ENCODE peak calls at places on chromosomes 16 and 17, in nine cellular contexts. S, Z, K, J, W, T, R, U and C are unnamed samples.

GRCh38 chr17:13025687-13026086 is 7.9 kb upstream of the ELAC2 start:
- DNase-seq in S (no peak), Z (no peak), K (no peak), J (no peak), W (no peak), T (no peak), R (no peak), U (no peak), C (no peak)

GRCh38 chr16:22633794-22634193 is 123.1 kb downstream of the NPIPB5 start:
- DNase-seq in S (no peak), Z (no peak), K (no peak), J (no peak), W (no peak), T (no peak), R (no peak), U (no peak), C (no peak)

GRCh38 chr16:48687421-48688038 is 77.5 kb upstream of the N4BP1 start:
- DNase-seq in S (peak), Z (peak), K (peak), J (peak), W (peak), T (peak), R (peak), U (peak), C (peak)

GRCh38 chr17:78600181-78600651 is 23.0 kb upstream of the DNAH17 start:
- DNase-seq in S (no peak), Z (no peak), K (no peak), J (no peak), W (no peak), T (no peak), R (no peak), U (no peak), C (no peak)

GRCh38 chr17:79993390-79994221 is 42.1 kb downstream of the TBC1D16 start:
- DNase-seq in S (peak), Z (peak), K (peak), J (peak), W (peak), T (no peak), R (peak), U (peak), C (peak)

GRCh38 chr17:81234940-81235821 is 3.7 kb downstream of the TEPSIN start:
- DNase-seq in S (no peak), Z (peak), K (no peak), J (no peak), W (no peak), T (no peak), R (peak), U (no peak), C (no peak)

GRCh38 chr17:81120149-81120484 is 45.2 kb upstream of the PVALEF start:
- DNase-seq in S (no peak), Z (no peak), K (no peak), J (no peak), W (no peak), T (peak), R (no peak), U (no peak), C (no peak)

GRCh38 chr17:67335245-67335835 is 31.0 kb downstream of the PSMD12 start:
- DNase-seq in S (no peak), Z (no peak), K (no peak), J (no peak), W (no peak), T (no peak), R (no peak), U (no peak), C (no peak)

GRCh38 chr17:39928868-39929651 is 1.5 kb downstream of the LRRC3C start:
- DNase-seq in S (peak), Z (no peak), K (no peak), J (no peak), W (peak), T (no peak), R (no peak), U (no peak), C (peak)

GRCh38 chr17:47990962-47991731 is 20.2 kb downstream of the CDK5RAP3 start:
- DNase-seq in S (peak), Z (peak), K (no peak), J (no peak), W (no peak), T (no peak), R (no peak), U (no peak), C (no peak)

GRCh38 chr16:2964416-2965223 is 545 bp downstream of the KREMEN2 start:
- DNase-seq in S (no peak), Z (peak), K (peak), J (peak), W (no peak), T (peak), R (no peak), U (peak), C (no peak)

GRCh38 chr16:89357460-89357859 is 132.9 kb downstream of the ANKRD11 start:
- DNase-seq in S (no peak), Z (peak), K (no peak), J (peak), W (no peak), T (no peak), R (peak), U (no peak), C (no peak)

GRCh38 chr17:76972046-76972641 is 103.9 kb downstream of the MGAT5B start:
- DNase-seq in S (no peak), Z (peak), K (no peak), J (no peak), W (no peak), T (no peak), R (no peak), U (no peak), C (no peak)

GRCh38 chr16:85153656-85154091 is 41.4 kb upstream of the CIBAR2 start:
- DNase-seq in S (no peak), Z (no peak), K (no peak), J (no peak), W (no peak), T (no peak), R (peak), U (no peak), C (no peak)

GRCh38 chr16:3979518-3979917 is 99.0 kb upstream of the CREBBP start:
- DNase-seq in S (no peak), Z (no peak), K (no peak), J (no peak), W (no peak), T (no peak), R (no peak), U (no peak), C (no peak)

GRCh38 chr16:11446566-11447119 is 101.4 kb downstream of the RMI2 start:
- DNase-seq in S (no peak), Z (no peak), K (no peak), J (no peak), W (no peak), T (peak), R (no peak), U (no peak), C (no peak)

GRCh38 chr17:3635474-3636153 is 436 bp downstream of the SHPK start:
- DNase-seq in S (no peak), Z (peak), K (no peak), J (no peak), W (no peak), T (no peak), R (no peak), U (no peak), C (no peak)

GRCh38 chr17:57268176-57268575 is 11.9 kb downstream of the MSI2 start:
- DNase-seq in S (no peak), Z (no peak), K (no peak), J (no peak), W (no peak), T (no peak), R (no peak), U (no peak), C (no peak)